ENCODE peak calls at places on chromosomes 12 and 14, in four cellular contexts. One of them, this sample, is unnamed.

GRCh38 chr12:59113831-59114273 is 193.5 kb upstream of the LRIG3 start:
- DNase-seq in HCT116: peak; percentile 72
- DNase-seq in adipocyte: peak; percentile 95
- DNase-seq in H1: peak; percentile 63
- DNase-seq in this sample: peak; percentile 79

GRCh38 chr14:33567736-33568124 is 383.1 kb downstream of the EGLN3 start:
- DNase-seq in HCT116: no peak
- DNase-seq in adipocyte: peak; percentile 32
- DNase-seq in H1: no peak
- DNase-seq in this sample: no peak

GRCh38 chr12:13592063-13592942 is 389.1 kb downstream of the GRIN2B start:
- DNase-seq in HCT116: no peak
- DNase-seq in adipocyte: no peak
- DNase-seq in H1: no peak
- DNase-seq in this sample: peak; percentile 71

GRCh38 chr14:75334191-75335051 is 55.8 kb downstream of the FOS start:
- DNase-seq in HCT116: no peak
- DNase-seq in adipocyte: no peak
- DNase-seq in H1: no peak
- DNase-seq in this sample: no peak

GRCh38 chr12:105418232-105418631 is 87.7 kb downstream of the C12orf75 start:
- DNase-seq in HCT116: no peak
- DNase-seq in adipocyte: peak; percentile 74
- DNase-seq in H1: no peak
- DNase-seq in this sample: no peak

GRCh38 chr12:26798013-26798412 is 35.0 kb downstream of the ITPR2 start:
- DNase-seq in HCT116: no peak
- DNase-seq in adipocyte: peak; percentile 43
- DNase-seq in H1: no peak
- DNase-seq in this sample: no peak

GRCh38 chr12:93091851-93092558 is 162.9 kb upstream of the EEA1 start:
- DNase-seq in HCT116: no peak
- DNase-seq in adipocyte: no peak
- DNase-seq in H1: no peak
- DNase-seq in this sample: no peak

GRCh38 chr14:54610051-54610977 is 43.4 kb downstream of the SAMD4A start:
- DNase-seq in HCT116: no peak
- DNase-seq in adipocyte: peak; percentile 70
- DNase-seq in H1: no peak
- DNase-seq in this sample: no peak

GRCh38 chr14:90697577-90698206 is 118.5 kb downstream of the TTC7B start:
- DNase-seq in HCT116: peak; percentile 58
- DNase-seq in adipocyte: peak; percentile 94
- DNase-seq in H1: peak; percentile 44
- DNase-seq in this sample: peak; percentile 48

GRCh38 chr14:53591816-53592215 is 364.8 kb downstream of the BMP4 start:
- DNase-seq in HCT116: no peak
- DNase-seq in adipocyte: peak; percentile 20
- DNase-seq in H1: no peak
- DNase-seq in this sample: no peak

GRCh38 chr14:35558680-35559079 is 24.7 kb downstream of the INSM2 start:
- DNase-seq in HCT116: no peak
- DNase-seq in adipocyte: no peak
- DNase-seq in H1: no peak
- DNase-seq in this sample: peak; percentile 23

GRCh38 chr12:92696240-92696639 is 6.5 kb upstream of the PLEKHG7 start:
- DNase-seq in HCT116: no peak
- DNase-seq in adipocyte: peak; percentile 83
- DNase-seq in H1: no peak
- DNase-seq in this sample: no peak

GRCh38 chr12:48183876-48184548 is 568 bp downstream of the CCDC184 start:
- DNase-seq in HCT116: no peak
- DNase-seq in adipocyte: no peak
- DNase-seq in H1: no peak
- DNase-seq in this sample: no peak

GRCh38 chr12:102957339-102958050 is at the start of gene ASCL1:
- DNase-seq in HCT116: no peak
- DNase-seq in adipocyte: peak; percentile 60
- DNase-seq in H1: no peak
- DNase-seq in this sample: no peak

GRCh38 chr12:28114488-28114887 is 75.8 kb upstream of the CCDC91 start:
- DNase-seq in HCT116: no peak
- DNase-seq in adipocyte: peak; percentile 47
- DNase-seq in H1: no peak
- DNase-seq in this sample: no peak

GRCh38 chr14:101843665-101844064 is 82.2 kb downstream of the PPP2R5C start:
- DNase-seq in HCT116: no peak
- DNase-seq in adipocyte: no peak
- DNase-seq in H1: no peak
- DNase-seq in this sample: no peak

GRCh38 chr12:108768591-108769500 is 37.5 kb upstream of the CORO1C start:
- DNase-seq in HCT116: peak; percentile 63
- DNase-seq in adipocyte: no peak
- DNase-seq in H1: peak; percentile 49
- DNase-seq in this sample: no peak

GRCh38 chr12:7091660-7092228 is 501 bp downstream of the C1R start:
- DNase-seq in HCT116: no peak
- DNase-seq in adipocyte: no peak
- DNase-seq in H1: no peak
- DNase-seq in this sample: no peak

DNA sequence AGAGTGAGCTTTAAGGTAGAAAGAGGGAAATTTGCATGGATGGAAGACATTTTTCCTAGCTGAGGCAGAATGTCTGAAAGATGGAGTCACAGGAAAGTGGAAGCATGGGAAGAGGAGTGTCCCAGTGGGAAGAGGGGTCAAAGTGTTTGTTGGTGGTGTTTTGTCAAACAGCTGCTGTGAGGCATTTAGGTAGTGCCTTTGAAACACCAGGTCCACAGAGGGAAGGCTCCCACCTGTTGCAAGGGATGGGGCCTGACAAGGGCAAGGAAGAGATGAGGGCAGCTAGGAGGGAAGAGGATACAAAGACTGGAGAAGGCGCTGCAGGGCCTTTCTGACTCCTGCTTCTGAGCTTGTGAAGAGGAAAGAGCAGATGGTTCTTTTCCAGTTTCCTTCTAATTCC is 91.8 kb upstream of the CISTR start:
- DNase-seq in HCT116: no peak
- DNase-seq in adipocyte: no peak
- DNase-seq in H1: no peak
- DNase-seq in this sample: no peak
- H3K27me3 ChIP-seq in HCT116: no peaks in the 10 kb centered on the region
- H3K27me3 ChIP-seq in adipocyte: peaks cover 69% of the 10 kb centered on the region
- H3K27me3 ChIP-seq in H1: peaks cover 3% of the 10 kb centered on the region
- H3K27me3 ChIP-seq in this sample: no peaks in the 10 kb centered on the region

GRCh38 chr14:98700748-98701147 is 571.2 kb downstream of the BCL11B start:
- DNase-seq in HCT116: no peak
- DNase-seq in adipocyte: no peak
- DNase-seq in H1: no peak
- DNase-seq in this sample: no peak
- H3K9ac ChIP-seq in HCT116: no peak overlapping the region
- H3K9ac ChIP-seq in adipocyte: no peak overlapping the region
- H3K9ac ChIP-seq in H1: no peak overlapping the region
- H3K9ac ChIP-seq in this sample: no peak overlapping the region

GRCh38 chr12:5435161-5435560 is 3.3 kb downstream of the NTF3 start:
- DNase-seq in HCT116: no peak
- DNase-seq in adipocyte: peak; percentile 56
- DNase-seq in H1: no peak
- DNase-seq in this sample: no peak

GRCh38 chr12:5432011-5432400 is at the start of gene NTF3:
- DNase-seq in HCT116: no peak
- DNase-seq in adipocyte: peak; percentile 81
- DNase-seq in H1: no peak
- DNase-seq in this sample: no peak

GRCh38 chr12:5433081-5433839 is 1.4 kb downstream of the NTF3 start:
- DNase-seq in HCT116: no peak
- DNase-seq in adipocyte: peak; percentile 73
- DNase-seq in H1: no peak
- DNase-seq in this sample: no peak

GRCh38 chr12:5434647-5434968 is 2.7 kb downstream of the NTF3 start:
- DNase-seq in HCT116: no peak
- DNase-seq in adipocyte: no peak
- DNase-seq in H1: no peak
- DNase-seq in this sample: no peak

GRCh38 chr12:5433840-5434646 is 2.1 kb downstream of the NTF3 start:
- DNase-seq in HCT116: no peak
- DNase-seq in adipocyte: no peak
- DNase-seq in H1: no peak
- DNase-seq in this sample: no peak
- H3K27me3 ChIP-seq in HCT116: peaks cover 28% of the 10 kb centered on the region
- H3K27me3 ChIP-seq in adipocyte: peaks cover 57% of the 10 kb centered on the region
- H3K27me3 ChIP-seq in H1: peaks cover 70% of the 10 kb centered on the region
- H3K27me3 ChIP-seq in this sample: peaks cover 86% of the 10 kb centered on the region

DNA sequence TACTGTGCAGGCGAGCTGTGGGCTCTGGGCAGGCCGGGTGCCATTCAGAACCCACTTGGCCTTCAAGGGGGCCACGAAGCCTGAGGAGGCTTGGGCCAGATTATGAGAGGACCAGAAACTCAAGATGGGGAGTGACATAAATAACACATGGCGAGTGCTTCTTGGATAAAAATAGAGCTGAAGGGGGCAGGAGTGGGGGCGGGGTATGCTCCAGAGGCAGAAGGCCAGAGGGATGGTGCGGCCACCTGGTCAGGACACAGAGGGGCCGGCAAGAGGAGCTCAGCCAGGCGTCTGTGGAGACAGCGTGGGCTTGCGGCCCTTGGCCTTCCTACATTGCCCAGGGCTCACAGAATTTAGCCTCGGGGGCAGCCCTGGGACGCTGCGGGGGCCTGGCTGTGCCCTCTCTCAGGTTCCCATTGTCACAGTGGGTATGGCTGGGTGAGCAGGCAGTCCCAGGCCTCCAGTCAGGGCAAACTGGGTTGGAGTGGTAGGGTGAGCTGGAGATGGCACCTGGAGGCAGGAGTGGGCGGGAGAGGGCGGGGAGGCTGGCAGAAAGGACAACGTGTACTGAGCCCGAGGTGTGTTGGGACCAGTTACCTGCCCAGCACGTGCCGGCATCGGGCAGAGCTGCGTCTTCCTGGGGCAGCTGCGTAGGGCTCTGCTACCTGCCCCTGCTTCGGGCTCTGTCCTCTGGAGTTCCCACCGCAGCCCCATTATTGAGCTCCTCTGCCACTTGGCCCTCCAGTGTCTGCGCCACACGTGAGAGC is 7.4 kb upstream of the SLC25A29 start:
- DNase-seq in HCT116: no peak
- DNase-seq in adipocyte: no peak
- DNase-seq in H1: no peak
- DNase-seq in this sample: no peak
- H3K9ac ChIP-seq in HCT116: no peak overlapping the region
- H3K9ac ChIP-seq in adipocyte: no peak overlapping the region
- H3K9ac ChIP-seq in H1: no peak overlapping the region
- H3K9ac ChIP-seq in this sample: no peak overlapping the region

DNA sequence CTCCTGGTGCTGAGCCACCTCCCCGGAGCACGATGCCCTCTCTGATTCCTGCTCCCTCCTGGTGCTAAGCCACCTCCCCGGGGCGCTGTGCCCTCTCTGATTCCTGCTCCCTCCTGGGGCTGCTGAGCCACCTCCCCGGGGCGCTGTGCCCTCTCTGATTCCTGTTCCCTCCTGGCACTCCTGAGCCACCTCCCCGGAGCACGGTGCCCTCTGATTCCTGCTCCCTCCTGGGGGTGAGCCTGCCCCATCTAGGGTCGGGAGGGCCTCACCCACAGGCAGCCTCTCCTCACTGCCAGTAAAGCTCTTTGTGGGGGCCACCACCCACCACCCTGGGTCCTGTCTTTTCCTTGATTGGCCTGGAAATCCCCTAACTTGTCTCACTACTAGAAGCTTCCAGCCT is 327.6 kb upstream of the SFSWAP start:
- DNase-seq in HCT116: no peak
- DNase-seq in adipocyte: no peak
- DNase-seq in H1: no peak
- DNase-seq in this sample: no peak
- H3K27me3 ChIP-seq in HCT116: peaks cover 6% of the 10 kb centered on the region
- H3K27me3 ChIP-seq in adipocyte: peaks cover 44% of the 10 kb centered on the region
- H3K27me3 ChIP-seq in H1: peaks cover 6% of the 10 kb centered on the region
- H3K27me3 ChIP-seq in this sample: no peaks in the 10 kb centered on the region

DNA sequence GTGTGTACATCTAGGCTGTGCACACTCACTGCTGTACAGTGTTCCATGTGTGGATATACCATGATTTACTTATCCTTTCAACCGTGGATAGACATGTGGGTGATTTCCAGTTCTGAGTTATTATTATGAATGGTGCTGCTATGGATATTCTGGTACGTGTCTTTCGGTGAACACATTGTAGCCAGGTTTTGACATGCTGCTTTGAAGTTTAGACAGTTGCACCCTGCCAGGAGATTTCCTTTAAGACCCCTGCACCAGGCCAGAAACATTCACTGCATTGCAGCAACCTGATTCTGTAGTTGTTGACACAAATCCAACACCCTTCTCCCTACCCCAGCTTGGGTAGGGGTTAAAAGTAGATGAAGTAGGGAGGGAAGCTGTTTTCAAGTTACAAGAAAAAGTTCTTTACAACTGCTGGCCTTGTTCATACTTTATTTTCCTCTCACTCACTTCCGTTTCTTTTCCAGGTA is 11.8 kb upstream of the LTA4H start:
- DNase-seq in HCT116: no peak
- DNase-seq in adipocyte: no peak
- DNase-seq in H1: no peak
- DNase-seq in this sample: no peak
- H3K9ac ChIP-seq in HCT116: peak overlapping the region; percentile 49
- H3K9ac ChIP-seq in adipocyte: no peak overlapping the region
- H3K9ac ChIP-seq in H1: no peak overlapping the region
- H3K9ac ChIP-seq in this sample: no peak overlapping the region

GRCh38 chr12:17134315-17134714 is 528.4 kb upstream of the LMO3 start:
- DNase-seq in HCT116: no peak
- DNase-seq in adipocyte: no peak
- DNase-seq in H1: no peak
- DNase-seq in this sample: no peak

DNA sequence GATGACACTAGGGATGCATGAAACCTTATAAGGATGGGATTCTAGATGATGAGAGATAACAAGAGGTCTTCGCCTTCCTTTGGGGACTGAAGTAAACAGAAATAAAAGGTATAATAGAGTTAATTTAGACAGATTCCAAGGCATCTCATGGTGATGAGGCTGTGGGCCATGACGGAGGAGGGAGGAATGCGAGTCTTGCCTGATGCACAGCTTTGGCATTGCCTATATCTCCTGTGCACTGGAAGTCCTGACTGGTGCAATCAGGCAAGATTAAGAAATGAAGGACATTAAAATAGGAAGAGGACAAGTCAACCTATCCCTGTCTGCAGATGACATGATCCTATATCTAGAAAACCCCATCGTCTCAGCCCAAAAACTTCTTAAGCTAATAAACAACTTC is 526.4 kb upstream of the LMO3 start:
- DNase-seq in HCT116: no peak
- DNase-seq in adipocyte: no peak
- DNase-seq in H1: no peak
- DNase-seq in this sample: no peak
- H3K27me3 ChIP-seq in HCT116: no peaks in the 10 kb centered on the region
- H3K27me3 ChIP-seq in adipocyte: no peaks in the 10 kb centered on the region
- H3K27me3 ChIP-seq in H1: no peaks in the 10 kb centered on the region
- H3K27me3 ChIP-seq in this sample: no peaks in the 10 kb centered on the region

This sample was measured in NT2/D1.